ENCODE peak calls at places on chromosomes 3 and 15, in eight cellular contexts. V, T, E, A, U, I, F and G are unnamed samples. For H3K4me1, the result is how much of the 10 kb centered on the place peaks cover.

GRCh38 chr3:58051196-58051595 is 43.0 kb downstream of the FLNB start:
- DNase-seq in F (peak), I (no peak), U (no peak), V (no peak), A (peak), T (no peak), E (no peak), G (no peak)

GRCh38 chr3:62371032-62371734 is 2.2 kb downstream of the FEZF2 start:
- DNase-seq in E (no peak), I (no peak), V (no peak), A (no peak), T (peak), U (no peak), F (no peak), G (no peak)

GRCh38 chr3:50177346-50177745 is 14.1 kb upstream of the GNAT1 start:
- DNase-seq in V (no peak), A (no peak), T (no peak), F (no peak), I (no peak), E (no peak), U (no peak), G (no peak)

GRCh38 chr3:54967586-54968244 is 39.9 kb upstream of the LRTM1 start:
- DNase-seq in V (no peak), I (no peak), F (no peak), U (no peak), T (no peak), A (no peak), E (no peak), G (no peak)

GRCh38 chr3:53384465-53385277 is 37.3 kb upstream of the DCP1A start:
- DNase-seq in A (no peak), U (no peak), T (no peak), E (no peak), F (no peak), I (no peak), V (no peak), G (no peak)

GRCh38 chr3:186200746-186201145 is 91.9 kb upstream of the ETV5 start:
- DNase-seq in A (peak), E (no peak), T (no peak), F (no peak), U (no peak), V (no peak), I (no peak), G (no peak)

GRCh38 chr3:17557749-17558463 is 184.5 kb downstream of the TBC1D5 start:
- DNase-seq in A (no peak), F (no peak), I (no peak), U (no peak), T (no peak), V (no peak), E (no peak), G (no peak)

GRCh38 chr3:152258448-152259302 is 10.1 kb upstream of the MBNL1 start:
- DNase-seq in F (peak), V (peak), E (peak), I (peak), U (peak), T (no peak), A (peak), G (no peak)

GRCh38 chr3:169467703-169468102 is 195.8 kb downstream of the MECOM start:
- DNase-seq in T (peak), E (no peak), I (no peak), U (no peak), F (no peak), V (no peak), A (no peak), G (no peak)

GRCh38 chr3:123546133-123546755 is 38.6 kb downstream of the HACD2 start:
- DNase-seq in U (no peak), E (no peak), I (no peak), T (no peak), A (no peak), F (no peak), V (peak), G (no peak)

GRCh38 chr15:32908921-32909320 is 191.1 kb downstream of the GREM1 start:
- DNase-seq in U (no peak), V (no peak), I (no peak), F (no peak), T (no peak), A (no peak), E (no peak), G (no peak)

GRCh38 chr3:148735597-148735996 is 37.9 kb downstream of the AGTR1 start:
- DNase-seq in U (no peak), T (no peak), A (no peak), F (no peak), V (no peak), E (no peak), I (no peak), G (no peak)

DNA sequence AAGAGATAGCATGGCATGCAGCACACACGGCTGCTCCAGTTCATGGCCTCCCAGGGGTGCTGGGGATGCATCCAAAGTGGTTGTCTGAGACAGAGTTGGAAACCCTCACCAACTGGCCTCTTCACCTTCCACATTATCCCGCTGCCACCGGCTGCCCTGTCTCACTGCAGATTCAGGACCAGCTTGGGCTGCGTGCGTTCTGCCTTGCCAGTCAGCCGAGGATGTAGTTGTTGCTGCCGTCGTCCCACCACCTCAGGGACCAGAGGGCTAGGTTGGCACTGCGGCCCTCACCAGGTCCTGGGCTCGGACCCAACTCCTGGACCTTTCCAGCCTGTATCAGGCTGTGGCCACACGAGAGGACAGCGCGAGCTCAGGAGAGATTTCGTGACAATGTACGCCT is 4.8 kb downstream of the CIB1 start:
- DNase-seq in E (no peak), V (no peak), U (no peak), F (no peak), A (no peak), I (no peak), T (no peak), G (no peak)
- H3K4me1 ChIP-seq in E (under half), V (half or more), U (half or more), F (under half), A (under half), I (under half), T (under half), G (under half)

DNA sequence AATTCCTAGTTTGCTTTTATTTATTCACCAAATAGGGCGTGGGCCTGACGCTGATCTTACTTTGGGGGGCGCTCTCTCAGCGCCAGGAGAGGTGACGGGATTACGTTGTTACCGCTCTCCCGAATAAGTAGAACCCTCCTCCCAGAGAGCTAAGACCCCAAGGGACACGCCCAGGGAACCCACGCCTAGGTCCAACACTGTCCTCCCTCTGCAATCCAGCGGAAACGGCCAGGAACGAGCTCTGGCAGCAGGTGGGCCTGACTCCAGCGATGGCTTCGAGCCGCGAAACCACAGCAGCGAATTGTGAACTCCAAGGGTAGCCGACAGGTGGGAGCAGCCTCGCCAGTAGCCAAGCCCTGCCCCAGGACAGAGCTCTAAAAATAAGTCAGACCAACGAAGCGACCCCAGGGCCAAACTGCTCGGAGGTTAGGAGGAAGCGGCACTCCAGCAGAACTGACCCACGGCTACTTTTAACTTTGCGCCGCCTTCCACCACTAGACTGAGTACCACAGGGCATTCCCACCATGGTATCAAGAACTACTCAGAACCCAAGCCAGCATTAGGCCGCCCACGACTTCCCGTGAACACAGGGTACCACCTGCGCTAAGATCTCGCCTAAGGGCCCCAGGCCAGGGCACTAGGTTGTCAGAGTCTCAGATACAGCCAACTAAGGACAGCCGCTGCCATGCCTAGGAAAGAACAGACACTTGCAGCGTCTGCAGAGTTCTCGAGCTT is 1.6 kb upstream of the SIN3A start:
- DNase-seq in V (no peak), E (peak), F (peak), U (peak), I (peak), A (peak), T (peak), G (peak)
- TF ChIP-seq CTCF in V (no peak), E (peak), F (no peak), U (no peak), I (no peak), A (no peak), T (peak), G (peak)

DNA sequence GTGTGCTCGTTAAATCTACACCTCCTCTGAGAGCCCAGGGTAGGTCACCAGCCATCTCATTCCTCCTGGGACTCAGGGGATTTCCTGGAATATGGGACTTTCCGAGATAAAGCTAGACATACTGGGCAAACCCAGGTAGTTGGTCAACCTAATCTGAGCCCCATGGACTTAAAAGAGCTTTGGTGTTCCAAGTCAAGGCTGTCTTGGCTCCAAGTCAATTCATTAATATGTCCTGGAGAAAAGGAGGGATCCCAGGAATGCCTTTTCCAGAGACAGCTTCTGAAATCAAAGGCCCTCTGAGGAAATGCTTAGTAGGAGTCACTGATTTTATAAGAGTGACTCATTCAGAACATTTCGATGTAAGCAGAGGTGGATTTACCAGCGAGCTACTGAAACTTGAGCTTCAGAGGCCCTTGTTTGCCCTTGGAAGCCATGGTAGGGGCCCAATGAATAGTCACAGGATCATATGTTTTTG is 137.3 kb upstream of the UBE2E1 start:
- DNase-seq in U (no peak), V (peak), T (no peak), A (no peak), E (no peak), F (no peak), I (no peak), G (no peak)
- TF ChIP-seq POLR2AphosphoS5 in U (no peak), V (peak), T (no peak), A (no peak), E (no peak), F (no peak), I (no peak), G (no peak)

GRCh38 chr3:136906725-136907124 is 44.7 kb downstream of the NCK1 start:
- DNase-seq in F (no peak), A (no peak), V (no peak), I (no peak), E (no peak), T (no peak), U (no peak), G (no peak)
- H3K4me1 ChIP-seq in F (under half), A (under half), V (under half), I (under half), E (under half), T (under half), U (under half), G (under half)

GRCh38 chr3:126347543-126348161 is 9.6 kb downstream of the KLF15 start:
- DNase-seq in I (no peak), A (no peak), F (no peak), U (peak), T (no peak), E (no peak), V (no peak), G (no peak)

GRCh38 chr3:126349071-126349470 is 8.1 kb downstream of the KLF15 start:
- DNase-seq in U (peak), E (no peak), I (peak), V (no peak), T (no peak), F (no peak), A (no peak), G (no peak)

GRCh38 chr3:126346466-126346865 is 10.7 kb downstream of the KLF15 start:
- DNase-seq in V (no peak), U (no peak), A (no peak), I (peak), F (no peak), E (no peak), T (no peak), G (no peak)

GRCh38 chr3:126349611-126350501 is 7.4 kb downstream of the KLF15 start:
- DNase-seq in V (no peak), I (peak), A (no peak), E (no peak), F (no peak), U (peak), T (no peak), G (no peak)

GRCh38 chr3:126348308-126348920 is 8.8 kb downstream of the KLF15 start:
- DNase-seq in A (no peak), F (no peak), E (no peak), U (no peak), V (no peak), I (no peak), T (peak), G (no peak)
- TF ChIP-seq CTCF in A (no peak), F (no peak), E (peak), U (no peak), V (no peak), I (no peak), T (peak), G (peak)

GRCh38 chr3:158776531-158776930 is 25.3 kb upstream of the MFSD1 start:
- DNase-seq in F (no peak), T (no peak), E (no peak), I (no peak), A (no peak), V (no peak), U (no peak), G (peak)

GRCh38 chr3:158775801-158776399 is 26.0 kb upstream of the MFSD1 start:
- DNase-seq in T (no peak), V (no peak), A (no peak), F (no peak), I (no peak), E (peak), U (no peak), G (peak)

GRCh38 chr3:158773166-158773565 is 28.7 kb upstream of the MFSD1 start:
- DNase-seq in U (no peak), F (no peak), E (no peak), V (no peak), A (no peak), T (no peak), I (no peak), G (peak)

GRCh38 chr3:158773845-158774542 is 27.9 kb upstream of the MFSD1 start:
- DNase-seq in T (no peak), A (peak), E (no peak), F (peak), I (no peak), U (no peak), V (no peak), G (peak)

DNA sequence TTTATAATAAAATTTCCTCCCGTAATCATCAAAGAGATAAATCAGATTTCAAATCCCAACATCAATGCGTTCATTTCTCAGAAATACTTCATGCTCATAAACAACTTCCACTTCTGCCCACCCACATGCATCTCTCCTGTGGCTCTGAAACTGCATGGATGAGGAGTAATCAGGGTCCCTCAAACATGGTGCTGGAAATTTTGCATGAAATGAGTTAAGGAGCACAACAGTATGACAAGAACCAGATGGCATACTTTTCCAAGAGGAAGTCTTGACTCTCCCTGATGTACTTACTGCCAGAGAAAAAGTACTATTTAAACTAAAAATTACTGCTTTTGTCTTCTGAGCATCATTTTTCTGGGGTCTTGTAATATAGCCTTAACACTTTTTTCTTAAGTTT is 26.9 kb upstream of the MFSD1 start:
- DNase-seq in T (no peak), I (no peak), E (no peak), A (no peak), V (no peak), U (no peak), F (no peak), G (peak)
- TF ChIP-seq POLR2AphosphoS5 in T (no peak), I (no peak), E (no peak), A (no peak), V (no peak), U (no peak), F (no peak), G (no peak)

GRCh38 chr15:39132071-39132470 is 448.8 kb upstream of the THBS1 start:
- DNase-seq in V (no peak), A (no peak), U (no peak), T (no peak), F (no peak), E (no peak), I (no peak), G (no peak)

GRCh38 chr15:39135989-39136388 is 444.9 kb upstream of the THBS1 start:
- DNase-seq in T (no peak), E (no peak), F (no peak), A (no peak), V (no peak), I (no peak), U (no peak), G (no peak)

GRCh38 chr15:39133201-39133600 is 447.7 kb upstream of the THBS1 start:
- DNase-seq in F (no peak), E (no peak), V (no peak), U (no peak), I (no peak), A (no peak), T (no peak), G (no peak)

GRCh38 chr15:39131605-39132004 is 449.3 kb upstream of the THBS1 start:
- DNase-seq in F (no peak), E (no peak), V (no peak), I (no peak), A (no peak), T (no peak), U (no peak), G (no peak)

DNA sequence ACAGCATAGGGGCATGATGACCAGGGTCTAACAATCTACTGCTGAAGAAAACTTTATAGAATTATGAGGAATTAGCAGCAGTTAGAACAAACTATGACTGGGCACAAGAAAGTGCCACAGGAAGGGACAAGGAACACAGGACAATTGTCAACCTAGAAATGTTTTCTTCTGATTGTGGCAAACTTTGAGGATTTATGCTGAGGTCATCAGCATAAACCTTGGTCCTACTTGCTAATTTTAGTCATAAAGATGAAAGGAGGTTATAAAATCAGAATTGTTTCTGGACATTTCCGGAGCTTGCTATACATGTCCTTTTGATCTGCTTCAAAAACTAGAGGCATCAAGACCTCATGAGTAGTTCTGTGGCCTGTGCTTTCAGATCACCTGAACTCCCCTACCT is 446.6 kb upstream of the THBS1 start:
- DNase-seq in A (no peak), E (no peak), I (no peak), F (no peak), T (no peak), V (no peak), U (no peak), G (no peak)
- H3K4me1 ChIP-seq in A (under half), E (under half), I (under half), F (under half), T (under half), V (under half), U (under half), G (under half)

GRCh38 chr3:38283810-38284775 is 2.0 kb downstream of the SLC22A14 start:
- DNase-seq in T (no peak), F (no peak), U (no peak), E (no peak), V (no peak), A (no peak), I (no peak), G (no peak)

GRCh38 chr3:38276917-38277630 is 5.0 kb upstream of the SLC22A14 start:
- DNase-seq in I (no peak), A (no peak), U (no peak), F (no peak), T (no peak), E (no peak), V (no peak), G (no peak)

GRCh38 chr3:38276081-38276916 is 5.8 kb upstream of the SLC22A14 start:
- DNase-seq in A (no peak), T (no peak), E (no peak), V (no peak), U (no peak), F (no peak), I (no peak), G (no peak)

GRCh38 chr3:38278841-38279240 is 3.3 kb upstream of the SLC22A14 start:
- DNase-seq in A (no peak), U (no peak), E (no peak), V (no peak), T (no peak), F (no peak), I (no peak), G (peak)

GRCh38 chr3:38281895-38282686 is at the start of gene SLC22A14:
- DNase-seq in V (no peak), I (no peak), U (no peak), A (no peak), E (peak), F (no peak), T (peak), G (peak)
- TF ChIP-seq CTCF in V (no peak), I (no peak), U (no peak), A (no peak), E (peak), F (no peak), T (peak), G (no peak)